ENCODE peak calls at places on chromosomes 6 and 20, in eight cellular contexts. E is fibroblast of pulmonary artery; O is choroid plexus epithelial cell; A is psoas muscle; S is NCI-H1694 treated with DMSO at 0.1 percent for 48 hours; W is left lung; Z is NCI-H82; U is activated T-cell treated with anti-CD3 and anti-CD28 coated beads, Interleukin-2, amount 50 U/mL, for 72 hours. M is an unnamed sample.

GRCh38 chr6:149318581-149319286 is 1.2 kb downstream of the TAB2 start:
- DNase-seq in E (no peak), O (no peak), A (no peak), S (no peak), W (no peak), Z (peak), U (no peak), M (no peak)

GRCh38 chr6:118784641-118785164 is 109.2 kb upstream of the ASF1A start:
- DNase-seq in E (peak), O (no peak), A (no peak), S (no peak), W (no peak), Z (no peak), U (no peak), M (no peak)

GRCh38 chr6:52352239-52353008 is 9.5 kb upstream of the PAQR8 start:
- DNase-seq in E (peak), O (peak), A (no peak), S (no peak), W (peak), Z (peak), U (no peak), M (no peak)

GRCh38 chr20:11544029-11544678 is 373.5 kb upstream of the BTBD3 start:
- DNase-seq in E (peak), O (peak), A (no peak), S (peak), W (no peak), Z (peak), U (peak), M (no peak)

GRCh38 chr6:45942953-45943352 is 72.7 kb downstream of the CLIC5 start:
- DNase-seq in E (no peak), O (no peak), A (no peak), S (no peak), W (no peak), Z (no peak), U (no peak), M (no peak)

GRCh38 chr6:24356310-24357035 is 1.4 kb downstream of the DCDC2 start:
- DNase-seq in E (no peak), O (no peak), A (no peak), S (no peak), W (no peak), Z (peak), U (no peak), M (no peak)

GRCh38 chr20:35600176-35600995 is 15.2 kb upstream of the SPAG4 start:
- DNase-seq in E (no peak), O (no peak), A (peak), S (no peak), W (no peak), Z (no peak), U (no peak), M (no peak)

GRCh38 chr6:31888281-31889258 is 8.9 kb downstream of the EHMT2 start:
- DNase-seq in E (peak), O (no peak), A (no peak), S (no peak), W (no peak), Z (peak), U (peak), M (no peak)

GRCh38 chr6:106513813-106514212 is 115.5 kb downstream of the RTN4IP1 start:
- DNase-seq in E (no peak), O (no peak), A (no peak), S (peak), W (no peak), Z (no peak), U (no peak), M (no peak)

GRCh38 chr6:160766657-160767018 is 64.6 kb downstream of the PLG start:
- DNase-seq in E (no peak), O (no peak), A (no peak), S (no peak), W (no peak), Z (peak), U (no peak), M (no peak)

GRCh38 chr6:17879224-17879623 is 108.2 kb downstream of the KIF13A start:
- DNase-seq in E (no peak), O (peak), A (no peak), S (no peak), W (no peak), Z (no peak), U (no peak), M (no peak)

GRCh38 chr6:34274129-34274528 is 25.3 kb upstream of the SMIM29 start:
- DNase-seq in E (no peak), O (no peak), A (no peak), S (no peak), W (no peak), Z (no peak), U (no peak), M (no peak)

GRCh38 chr6:2793491-2794151 is 28.4 kb downstream of the WRNIP1 start:
- DNase-seq in E (no peak), O (peak), A (no peak), S (no peak), W (no peak), Z (no peak), U (peak), M (no peak)

GRCh38 chr20:38034108-38034649 is 633 bp downstream of the RPRD1B start:
- DNase-seq in E (no peak), O (no peak), A (no peak), S (no peak), W (no peak), Z (peak), U (no peak), M (no peak)

GRCh38 chr6:156455847-156456246 is 321.3 kb upstream of the ARID1B start:
- DNase-seq in E (no peak), O (no peak), A (no peak), S (no peak), W (no peak), Z (peak), U (no peak), M (no peak)

GRCh38 chr20:36017034-36017951 is 48.9 kb downstream of the CNBD2 start:
- DNase-seq in E (peak), O (peak), A (no peak), S (no peak), W (peak), Z (no peak), U (no peak), M (no peak)

GRCh38 chr6:151493495-151494234 is at the start of gene CCDC170:
- DNase-seq in E (no peak), O (no peak), A (peak), S (no peak), W (peak), Z (peak), U (peak), M (no peak)

GRCh38 chr20:19692100-19692499 is 66.0 kb upstream of the RIN2 start:
- DNase-seq in E (peak), O (peak), A (no peak), S (no peak), W (no peak), Z (no peak), U (no peak), M (no peak)

GRCh38 chr20:36881888-36882287 is 6.0 kb downstream of the TLDC2 start:
- DNase-seq in E (no peak), O (no peak), A (no peak), S (no peak), W (no peak), Z (no peak), U (no peak), M (no peak)

GRCh38 chr6:63816401-63816975 is 180.9 kb downstream of the PHF3 start:
- DNase-seq in E (peak), O (no peak), A (no peak), S (no peak), W (no peak), Z (no peak), U (no peak), M (no peak)

GRCh38 chr20:45470262-45470931 is 844 bp downstream of the WFDC2 start:
- DNase-seq in E (peak), O (peak), A (peak), S (no peak), W (peak), Z (no peak), U (peak), M (no peak)

M was measured in NCI-H524 treated with DMSO at 0.1 percent for 48 hours.